ENCODE peak calls at places on chromosomes 12 and 14, in eight cellular contexts. One of them, this sample, is unnamed.
A peak's percentile ranks its signal among the peaks of the same experiment; 100 is the strongest.

GRCh38 chr14:104221636-104222375 is 83.4 kb downstream of the KIF26A start:
- DNase-seq in type B pancreatic cell: no peak
- DNase-seq in neural progenitor cell: no peak
- DNase-seq in neural crest cell: no peak
- DNase-seq in mucosa of descending colon: peak; percentile 46
- DNase-seq in left lung: peak; percentile 32
- DNase-seq in brain microvascular endothelial cell: no peak
- DNase-seq in GM13976: no peak
- DNase-seq in this sample: no peak

GRCh38 chr12:2689393-2689792 is 105.4 kb upstream of the FKBP4 start:
- DNase-seq in type B pancreatic cell: peak; percentile 39
- DNase-seq in neural progenitor cell: no peak
- DNase-seq in neural crest cell: no peak
- DNase-seq in mucosa of descending colon: no peak
- DNase-seq in left lung: no peak
- DNase-seq in brain microvascular endothelial cell: no peak
- DNase-seq in GM13976: no peak
- DNase-seq in this sample: no peak

GRCh38 chr12:1880876-1881275 is 37.6 kb downstream of the CACNA2D4 start:
- DNase-seq in type B pancreatic cell: peak; percentile 51
- DNase-seq in neural progenitor cell: no peak
- DNase-seq in neural crest cell: no peak
- DNase-seq in mucosa of descending colon: no peak
- DNase-seq in left lung: no peak
- DNase-seq in brain microvascular endothelial cell: no peak
- DNase-seq in GM13976: peak; percentile 13
- DNase-seq in this sample: no peak

GRCh38 chr14:55605793-55606192 is 25.8 kb downstream of the KTN1 start:
- DNase-seq in type B pancreatic cell: no peak
- DNase-seq in neural progenitor cell: no peak
- DNase-seq in neural crest cell: no peak
- DNase-seq in mucosa of descending colon: no peak
- DNase-seq in left lung: no peak
- DNase-seq in brain microvascular endothelial cell: no peak
- DNase-seq in GM13976: no peak
- DNase-seq in this sample: no peak

GRCh38 chr12:153080-153746 is 60.7 kb downstream of the SLC6A12 start:
- DNase-seq in type B pancreatic cell: no peak
- DNase-seq in neural progenitor cell: peak; percentile 89
- DNase-seq in neural crest cell: peak; percentile 73
- DNase-seq in mucosa of descending colon: peak; percentile 73
- DNase-seq in left lung: peak; percentile 80
- DNase-seq in brain microvascular endothelial cell: peak; percentile 40
- DNase-seq in GM13976: peak; percentile 88
- DNase-seq in this sample: peak; percentile 59

GRCh38 chr14:72736791-72737559 is 156.9 kb downstream of the DPF3 start:
- DNase-seq in type B pancreatic cell: no peak
- DNase-seq in neural progenitor cell: no peak
- DNase-seq in neural crest cell: no peak
- DNase-seq in mucosa of descending colon: no peak
- DNase-seq in left lung: no peak
- DNase-seq in brain microvascular endothelial cell: no peak
- DNase-seq in GM13976: no peak
- DNase-seq in this sample: no peak

GRCh38 chr12:5492562-5492961 is 60.7 kb downstream of the NTF3 start:
- DNase-seq in type B pancreatic cell: no peak
- DNase-seq in neural progenitor cell: no peak
- DNase-seq in neural crest cell: no peak
- DNase-seq in mucosa of descending colon: no peak
- DNase-seq in left lung: no peak
- DNase-seq in brain microvascular endothelial cell: no peak
- DNase-seq in GM13976: no peak
- DNase-seq in this sample: no peak

GRCh38 chr12:53268637-53269562 is 801 bp downstream of the ESPL1 start:
- DNase-seq in type B pancreatic cell: no peak
- DNase-seq in neural progenitor cell: no peak
- DNase-seq in neural crest cell: no peak
- DNase-seq in mucosa of descending colon: no peak
- DNase-seq in left lung: peak; percentile 61
- DNase-seq in brain microvascular endothelial cell: no peak
- DNase-seq in GM13976: no peak
- DNase-seq in this sample: no peak

GRCh38 chr12:77734489-77734888 is 96.2 kb upstream of the NAV3 start:
- DNase-seq in type B pancreatic cell: no peak
- DNase-seq in neural progenitor cell: no peak
- DNase-seq in neural crest cell: no peak
- DNase-seq in mucosa of descending colon: no peak
- DNase-seq in left lung: no peak
- DNase-seq in brain microvascular endothelial cell: no peak
- DNase-seq in GM13976: no peak
- DNase-seq in this sample: no peak

GRCh38 chr12:12749433-12749832 is 32.3 kb downstream of the CDKN1B start:
- DNase-seq in type B pancreatic cell: peak; percentile 24
- DNase-seq in neural progenitor cell: no peak
- DNase-seq in neural crest cell: no peak
- DNase-seq in mucosa of descending colon: no peak
- DNase-seq in left lung: no peak
- DNase-seq in brain microvascular endothelial cell: no peak
- DNase-seq in GM13976: no peak
- DNase-seq in this sample: no peak

GRCh38 chr12:115872919-115873357 is 404.6 kb downstream of the MED13L start:
- DNase-seq in type B pancreatic cell: no peak
- DNase-seq in neural progenitor cell: no peak
- DNase-seq in neural crest cell: no peak
- DNase-seq in mucosa of descending colon: no peak
- DNase-seq in left lung: no peak
- DNase-seq in brain microvascular endothelial cell: no peak
- DNase-seq in GM13976: no peak
- DNase-seq in this sample: peak; percentile 53

GRCh38 chr14:97299661-97300060 is 502.5 kb downstream of the VRK1 start:
- DNase-seq in type B pancreatic cell: no peak
- DNase-seq in neural progenitor cell: peak; percentile 55
- DNase-seq in neural crest cell: no peak
- DNase-seq in mucosa of descending colon: no peak
- DNase-seq in left lung: no peak
- DNase-seq in brain microvascular endothelial cell: no peak
- DNase-seq in GM13976: no peak
- DNase-seq in this sample: no peak

GRCh38 chr14:101977311-101978071 is 13.1 kb downstream of the DYNC1H1 start:
- DNase-seq in type B pancreatic cell: no peak
- DNase-seq in neural progenitor cell: no peak
- DNase-seq in neural crest cell: no peak
- DNase-seq in mucosa of descending colon: no peak
- DNase-seq in left lung: no peak
- DNase-seq in brain microvascular endothelial cell: no peak
- DNase-seq in GM13976: no peak
- DNase-seq in this sample: no peak

GRCh38 chr12:130876758-130877157 is 4.9 kb downstream of the RAN start:
- DNase-seq in type B pancreatic cell: no peak
- DNase-seq in neural progenitor cell: no peak
- DNase-seq in neural crest cell: no peak
- DNase-seq in mucosa of descending colon: no peak
- DNase-seq in left lung: no peak
- DNase-seq in brain microvascular endothelial cell: no peak
- DNase-seq in GM13976: no peak
- DNase-seq in this sample: no peak

GRCh38 chr12:80553316-80553715 is 109.3 kb downstream of the PTPRQ start:
- DNase-seq in type B pancreatic cell: no peak
- DNase-seq in neural progenitor cell: no peak
- DNase-seq in neural crest cell: no peak
- DNase-seq in mucosa of descending colon: no peak
- DNase-seq in left lung: no peak
- DNase-seq in brain microvascular endothelial cell: peak; percentile 81
- DNase-seq in GM13976: no peak
- DNase-seq in this sample: no peak

GRCh38 chr12:111034911-111035577 is 114.7 kb upstream of the MYL2 start:
- DNase-seq in type B pancreatic cell: no peak
- DNase-seq in neural progenitor cell: peak; percentile 13
- DNase-seq in neural crest cell: peak; percentile 20
- DNase-seq in mucosa of descending colon: no peak
- DNase-seq in left lung: no peak
- DNase-seq in brain microvascular endothelial cell: no peak
- DNase-seq in GM13976: no peak
- DNase-seq in this sample: no peak

GRCh38 chr14:77000340-77001235 is 27.9 kb downstream of the IRF2BPL start:
- DNase-seq in type B pancreatic cell: no peak
- DNase-seq in neural progenitor cell: peak; percentile 46
- DNase-seq in neural crest cell: no peak
- DNase-seq in mucosa of descending colon: no peak
- DNase-seq in left lung: peak; percentile 77
- DNase-seq in brain microvascular endothelial cell: no peak
- DNase-seq in GM13976: peak; percentile 55
- DNase-seq in this sample: peak; percentile 69

GRCh38 chr14:105944632-105945610 is 418.5 kb downstream of the TMEM121 start:
- DNase-seq in type B pancreatic cell: no peak
- DNase-seq in neural progenitor cell: no peak
- DNase-seq in neural crest cell: no peak
- DNase-seq in mucosa of descending colon: peak; percentile 74
- DNase-seq in left lung: peak; percentile 88
- DNase-seq in brain microvascular endothelial cell: no peak
- DNase-seq in GM13976: peak; percentile 76
- DNase-seq in this sample: no peak

GRCh38 chr14:104288272-104288671 is 149.9 kb downstream of the KIF26A start:
- DNase-seq in type B pancreatic cell: no peak
- DNase-seq in neural progenitor cell: no peak
- DNase-seq in neural crest cell: no peak
- DNase-seq in mucosa of descending colon: peak; percentile 12
- DNase-seq in left lung: peak; percentile 51
- DNase-seq in brain microvascular endothelial cell: no peak
- DNase-seq in GM13976: no peak
- DNase-seq in this sample: no peak

DNA sequence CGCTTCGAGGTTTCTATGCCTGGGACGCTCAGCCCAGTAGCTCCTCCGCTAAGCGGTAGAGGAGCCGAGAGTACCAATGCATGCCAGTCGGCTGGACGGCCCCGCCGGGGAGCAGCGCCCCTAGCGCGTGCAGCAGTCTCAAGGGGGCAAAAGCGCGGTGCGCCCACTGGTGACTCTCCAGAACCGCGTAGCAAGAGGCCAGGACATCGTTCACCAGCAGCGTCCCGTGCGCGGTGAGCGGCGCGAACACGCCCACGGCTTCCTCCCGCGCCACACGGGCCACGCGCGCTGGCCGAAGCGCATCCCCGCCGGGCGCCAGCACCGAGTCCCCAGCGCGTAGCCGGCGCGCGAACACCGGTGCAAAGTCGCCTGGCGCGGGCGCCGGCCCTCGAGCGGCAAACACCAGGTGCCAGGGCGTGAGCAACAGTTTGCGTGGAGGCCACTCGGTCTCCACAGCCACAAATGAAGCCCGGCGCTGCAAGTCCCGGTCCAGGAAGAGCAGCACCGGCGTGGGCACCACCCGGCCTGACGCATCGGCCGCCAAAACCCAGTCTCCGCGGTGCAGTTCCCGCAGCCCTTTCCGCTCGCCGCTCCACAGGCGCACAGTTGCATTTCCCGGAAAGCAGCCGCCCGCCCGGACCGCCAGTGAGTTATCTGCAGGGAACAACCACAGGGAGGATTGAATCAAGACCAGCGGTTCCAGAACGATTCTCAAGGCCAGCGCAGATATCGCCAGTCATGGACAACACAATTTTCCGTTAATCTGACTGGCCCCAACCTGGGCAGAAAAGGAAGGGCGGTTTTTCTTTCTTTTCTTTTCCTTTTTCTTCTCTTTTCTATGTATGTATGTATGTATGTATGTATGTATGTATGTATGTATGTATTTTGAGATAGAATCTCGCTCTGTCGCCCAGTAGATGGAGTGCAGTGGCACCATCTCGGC is 4.5 kb downstream of the DHH start:
- DNase-seq in type B pancreatic cell: no peak
- DNase-seq in neural progenitor cell: peak; percentile 74
- DNase-seq in neural crest cell: peak; percentile 36
- DNase-seq in mucosa of descending colon: no peak
- DNase-seq in left lung: peak; percentile 85
- DNase-seq in brain microvascular endothelial cell: no peak
- DNase-seq in GM13976: peak; percentile 34
- DNase-seq in this sample: peak; percentile 64
- TF ChIP-seq CTCF in type B pancreatic cell: peak; percentile 50
- TF ChIP-seq CTCF in neural progenitor cell: peak; percentile 58
- TF ChIP-seq CTCF in neural crest cell: peak; percentile 37
- TF ChIP-seq CTCF in mucosa of descending colon: no peak
- TF ChIP-seq CTCF in left lung: peak; percentile 9
- TF ChIP-seq CTCF in brain microvascular endothelial cell: peak; percentile 56
- TF ChIP-seq CTCF in GM13976: peak; percentile 5
- TF ChIP-seq CTCF in this sample: peak; percentile 21

DNA sequence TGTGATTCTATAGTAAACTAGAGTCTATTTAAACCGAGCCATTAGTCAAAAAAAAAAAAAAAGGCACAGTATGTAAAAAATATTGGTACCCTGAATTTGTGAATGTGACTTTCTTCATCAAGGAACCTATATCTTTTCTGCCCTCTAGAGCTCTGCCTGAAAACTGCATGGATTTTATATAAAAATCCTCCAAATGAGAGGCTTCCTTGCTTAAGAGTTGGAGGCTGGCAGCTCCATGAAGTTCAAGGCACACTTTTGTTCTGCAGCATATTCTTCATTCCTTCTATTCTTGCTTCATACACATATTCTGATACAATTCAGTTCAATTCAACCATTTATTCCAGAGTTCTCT is 23.1 kb upstream of the NKX2-8 start:
- DNase-seq in type B pancreatic cell: no peak
- DNase-seq in neural progenitor cell: no peak
- DNase-seq in neural crest cell: no peak
- DNase-seq in mucosa of descending colon: no peak
- DNase-seq in left lung: no peak
- DNase-seq in brain microvascular endothelial cell: no peak
- DNase-seq in GM13976: no peak
- DNase-seq in this sample: no peak
- TF ChIP-seq CTCF in type B pancreatic cell: no peak
- TF ChIP-seq CTCF in neural progenitor cell: peak; percentile 17
- TF ChIP-seq CTCF in neural crest cell: no peak
- TF ChIP-seq CTCF in mucosa of descending colon: no peak
- TF ChIP-seq CTCF in left lung: no peak
- TF ChIP-seq CTCF in brain microvascular endothelial cell: no peak
- TF ChIP-seq CTCF in GM13976: no peak
- TF ChIP-seq CTCF in this sample: no peak

DNA sequence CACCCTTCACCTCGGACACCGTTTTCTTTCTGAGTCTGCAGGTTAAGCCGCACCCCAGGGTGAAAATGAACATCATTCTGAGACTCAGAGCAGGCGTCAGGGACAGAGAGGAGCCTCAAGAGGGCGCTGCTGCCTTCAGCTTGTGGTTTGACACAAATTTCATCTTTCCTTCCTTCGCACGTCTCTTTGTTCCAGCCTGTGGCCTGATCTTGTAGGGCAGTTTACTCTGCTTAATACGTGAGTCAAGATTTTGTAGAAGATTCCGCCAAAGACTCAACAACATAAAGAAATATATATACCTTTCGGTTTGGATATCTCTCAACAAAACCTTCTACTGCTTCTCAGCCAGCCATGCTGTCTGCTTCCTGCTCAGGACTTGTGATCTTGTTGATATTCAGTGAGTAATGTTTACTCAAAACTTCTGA is 329.3 kb upstream of the OR4E1 start:
- DNase-seq in type B pancreatic cell: no peak
- DNase-seq in neural progenitor cell: peak; percentile 79
- DNase-seq in neural crest cell: peak; percentile 8
- DNase-seq in mucosa of descending colon: no peak
- DNase-seq in left lung: no peak
- DNase-seq in brain microvascular endothelial cell: no peak
- DNase-seq in GM13976: no peak
- DNase-seq in this sample: no peak
- TF ChIP-seq CTCF in type B pancreatic cell: peak; percentile 67
- TF ChIP-seq CTCF in neural progenitor cell: peak; percentile 81
- TF ChIP-seq CTCF in neural crest cell: peak; percentile 57
- TF ChIP-seq CTCF in mucosa of descending colon: no peak
- TF ChIP-seq CTCF in left lung: peak; percentile 19
- TF ChIP-seq CTCF in brain microvascular endothelial cell: peak; percentile 44
- TF ChIP-seq CTCF in GM13976: peak; percentile 28
- TF ChIP-seq CTCF in this sample: no peak

GRCh38 chr14:99707420-99707819 is 23.3 kb downstream of the CYP46A1 start:
- DNase-seq in type B pancreatic cell: peak; percentile 32
- DNase-seq in neural progenitor cell: no peak
- DNase-seq in neural crest cell: no peak
- DNase-seq in mucosa of descending colon: no peak
- DNase-seq in left lung: no peak
- DNase-seq in brain microvascular endothelial cell: no peak
- DNase-seq in GM13976: no peak
- DNase-seq in this sample: no peak
- TF ChIP-seq CTCF in type B pancreatic cell: no peak
- TF ChIP-seq CTCF in neural progenitor cell: no peak
- TF ChIP-seq CTCF in neural crest cell: no peak
- TF ChIP-seq CTCF in mucosa of descending colon: no peak
- TF ChIP-seq CTCF in left lung: no peak
- TF ChIP-seq CTCF in brain microvascular endothelial cell: no peak
- TF ChIP-seq CTCF in GM13976: no peak
- TF ChIP-seq CTCF in this sample: no peak

This sample was measured in mesothelial cell of epicardium.